ENCODE peak calls at places on chromosomes 12 and 14, in eight cellular contexts. Q is right atrium auricular region; I is astrocyte of the spinal cord; C is CD8-positive, alpha-beta T cell; F is MM.1S; U is foreskin fibroblast; B is fibroblast of the aortic adventitia; N is endodermal cell. H is an unnamed sample.

GRCh38 chr12:80491176-80491575 is 47.1 kb downstream of the PTPRQ start:
- DNase-seq in C (no peak), N (no peak), Q (no peak), B (no peak), F (no peak), I (no peak), U (peak), H (no peak)

GRCh38 chr12:41188058-41188840 is at the start of gene PDZRN4:
- DNase-seq in N (peak), C (no peak), B (no peak), Q (peak), I (no peak), U (peak), F (no peak), H (no peak)

GRCh38 chr12:4562034-4562657 is at the start of gene DYRK4:
- DNase-seq in N (peak), Q (peak), C (no peak), B (peak), U (peak), F (no peak), I (peak), H (peak)

GRCh38 chr14:104296388-104297312 is 158.3 kb downstream of the KIF26A start:
- DNase-seq in N (peak), Q (no peak), F (no peak), U (no peak), C (no peak), I (no peak), B (no peak), H (no peak)

GRCh38 chr12:94618995-94619695 is 31.2 kb downstream of the TMCC3 start:
- DNase-seq in C (no peak), F (no peak), U (peak), I (peak), Q (no peak), N (no peak), B (peak), H (peak)

GRCh38 chr14:105346880-105347586 is 32.5 kb downstream of the PACS2 start:
- DNase-seq in B (no peak), Q (no peak), C (no peak), F (no peak), N (no peak), U (no peak), I (no peak), H (no peak)

GRCh38 chr12:84924956-84925355 is 12.4 kb upstream of the SLC6A15 start:
- DNase-seq in Q (no peak), C (no peak), B (peak), U (peak), I (peak), N (no peak), F (no peak), H (peak)

GRCh38 chr12:19572920-19573558 is 133.7 kb downstream of the AEBP2 start:
- DNase-seq in Q (no peak), I (peak), N (peak), F (peak), B (peak), U (peak), C (no peak), H (peak)

GRCh38 chr12:76158518-76159321 is 74.2 kb upstream of the NAP1L1 start:
- DNase-seq in Q (peak), N (peak), B (peak), U (peak), F (peak), C (peak), I (peak), H (peak)

GRCh38 chr14:75578099-75578785 is at the start of gene FLVCR2:
- DNase-seq in F (peak), N (peak), Q (peak), B (peak), U (peak), I (peak), C (peak), H (peak)
- H3K4me3 ChIP-seq in F (peak), N (peak), Q (peak), B (peak), U (peak), I (peak), C (peak), H (peak)

DNA sequence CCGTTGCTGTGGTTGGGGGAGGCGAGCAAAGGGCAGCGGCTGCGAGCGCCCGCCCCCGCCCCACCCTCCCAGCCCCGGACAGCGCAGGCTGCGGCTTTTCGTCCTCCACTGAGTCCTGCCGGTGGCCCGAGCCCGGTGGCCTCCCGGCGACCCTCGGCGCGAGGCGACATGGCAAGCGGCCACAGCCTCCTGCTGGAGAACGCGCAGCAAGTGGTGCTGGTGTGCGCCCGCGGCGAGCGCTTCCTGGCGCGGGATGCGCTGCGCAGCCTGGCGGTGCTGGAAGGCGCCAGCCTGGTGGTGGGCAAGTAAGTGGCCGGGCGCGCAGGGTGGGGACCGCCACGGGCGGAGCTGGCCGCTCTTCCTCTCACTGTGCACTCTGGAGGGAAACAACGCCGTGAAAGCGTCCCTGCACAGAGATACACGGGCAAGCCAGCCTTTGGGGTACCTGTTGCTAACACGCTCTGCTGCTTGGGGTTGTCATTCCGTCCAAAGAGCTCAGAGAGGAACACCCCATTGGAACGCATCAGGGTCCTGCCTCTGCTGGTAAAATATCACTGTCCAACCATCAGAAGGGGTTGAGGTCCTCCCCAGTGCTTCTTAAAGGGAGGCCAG is at the start of gene AMDHD1:
- DNase-seq in I (peak), B (peak), F (peak), N (peak), C (peak), U (peak), Q (no peak), H (peak)
- TF ChIP-seq CTCF in I (no peak), B (peak), F (peak), N (peak), C (no peak), U (peak), Q (peak), H (peak)

GRCh38 chr14:95529242-95529641 is 5.6 kb upstream of the GLRX5 start:
- DNase-seq in B (no peak), I (no peak), C (no peak), U (no peak), N (no peak), Q (no peak), F (no peak), H (no peak)

GRCh38 chr14:95527392-95528002 is 7.4 kb upstream of the GLRX5 start:
- DNase-seq in U (peak), C (peak), N (no peak), F (peak), I (peak), Q (peak), B (peak), H (peak)

GRCh38 chr14:95525999-95526398 is 8.9 kb upstream of the GLRX5 start:
- DNase-seq in B (no peak), N (no peak), U (no peak), C (no peak), Q (no peak), I (no peak), F (no peak), H (no peak)

GRCh38 chr14:95524706-95525512 is 8.5 kb upstream of the SYNE3 start:
- DNase-seq in F (no peak), Q (peak), U (peak), N (no peak), I (no peak), B (no peak), C (no peak), H (peak)

DNA sequence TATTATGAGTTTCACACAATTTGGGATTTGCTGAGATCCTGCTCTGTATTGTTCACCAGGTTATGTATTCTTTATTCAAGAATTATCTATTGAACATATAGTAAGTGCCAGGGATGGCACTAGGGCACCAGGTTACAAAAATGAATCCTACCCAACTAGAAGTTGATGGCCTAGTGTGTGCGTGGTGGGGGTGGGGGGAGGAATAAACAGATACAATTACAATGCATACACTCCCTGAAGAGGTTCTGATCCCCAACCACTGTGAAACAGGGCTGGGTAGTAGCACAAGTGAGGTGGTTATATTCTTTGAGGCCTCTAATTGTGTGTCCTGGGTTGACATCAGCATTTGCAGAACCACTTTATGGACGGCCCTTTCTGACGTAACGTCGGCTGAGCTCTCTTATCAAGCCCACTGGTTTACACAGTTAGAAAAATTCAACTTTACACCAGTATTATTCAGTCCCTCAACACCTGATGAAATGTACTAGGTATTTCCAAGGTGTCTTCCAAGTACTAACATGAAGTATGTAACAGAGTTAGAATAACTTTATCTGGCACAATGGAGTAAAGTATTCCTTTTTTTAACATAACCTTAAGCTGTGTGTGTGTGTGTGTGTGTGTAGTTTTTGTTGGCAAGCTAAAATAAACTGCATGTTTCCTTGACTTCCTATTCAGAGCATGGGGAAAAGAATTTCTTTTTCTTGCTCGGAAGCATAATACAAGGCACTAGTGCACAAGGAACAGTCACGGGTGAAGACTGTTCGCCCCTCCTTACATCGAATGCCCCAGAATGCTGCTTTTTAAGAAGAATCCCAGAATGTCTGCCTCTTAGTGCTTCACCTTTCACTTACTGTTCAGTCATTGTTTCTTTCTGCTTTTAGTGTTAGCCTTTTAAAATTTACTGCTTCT is 8.1 kb upstream of the GLRX5 start:
- DNase-seq in N (no peak), Q (peak), C (no peak), I (no peak), F (no peak), U (no peak), B (peak), H (no peak)
- H3K4me3 ChIP-seq in N (no peak), Q (no peak), C (no peak), I (no peak), F (no peak), U (no peak), B (peak), H (no peak)

DNA sequence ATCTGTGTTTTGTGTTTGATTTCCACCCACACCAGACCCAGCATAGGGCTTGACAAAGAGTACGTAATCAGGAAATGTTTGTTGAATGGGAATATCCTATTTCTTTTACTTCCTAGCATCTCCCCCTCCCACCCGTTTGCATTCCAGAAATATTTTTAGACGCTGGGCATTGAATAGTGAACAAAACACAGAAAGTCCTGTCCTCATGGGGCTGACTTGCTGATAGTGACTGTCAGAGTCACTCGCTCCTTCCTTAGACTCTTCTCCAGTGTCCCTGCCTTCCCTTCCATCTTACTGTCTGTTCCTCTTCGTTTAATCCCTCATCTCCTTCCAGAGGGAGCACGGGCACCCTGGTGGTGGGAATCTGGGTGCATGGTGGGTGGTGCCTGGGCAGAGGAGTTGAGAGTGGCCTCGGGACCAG is 53.6 kb downstream of the SLC25A47 start:
- DNase-seq in C (no peak), I (no peak), F (no peak), N (peak), Q (no peak), B (peak), U (peak), H (no peak)
- TF ChIP-seq CTCF in C (no peak), I (no peak), F (no peak), N (peak), Q (no peak), B (peak), U (peak), H (peak)

GRCh38 chr12:46370380-46370734 is 2.2 kb downstream of the SLC38A2 start:
- DNase-seq in Q (no peak), I (no peak), C (no peak), B (peak), U (no peak), F (no peak), N (no peak), H (no peak)

GRCh38 chr12:46368684-46369083 is 3.9 kb downstream of the SLC38A2 start:
- DNase-seq in U (no peak), B (peak), C (no peak), N (no peak), F (no peak), Q (no peak), I (no peak), H (no peak)

GRCh38 chr12:46369474-46370379 is 2.8 kb downstream of the SLC38A2 start:
- DNase-seq in N (no peak), B (peak), F (no peak), I (no peak), U (no peak), Q (no peak), C (no peak), H (no peak)

GRCh38 chr12:46368138-46368537 is 4.4 kb downstream of the SLC38A2 start:
- DNase-seq in C (no peak), U (no peak), B (peak), F (no peak), Q (no peak), N (no peak), I (no peak), H (no peak)

DNA sequence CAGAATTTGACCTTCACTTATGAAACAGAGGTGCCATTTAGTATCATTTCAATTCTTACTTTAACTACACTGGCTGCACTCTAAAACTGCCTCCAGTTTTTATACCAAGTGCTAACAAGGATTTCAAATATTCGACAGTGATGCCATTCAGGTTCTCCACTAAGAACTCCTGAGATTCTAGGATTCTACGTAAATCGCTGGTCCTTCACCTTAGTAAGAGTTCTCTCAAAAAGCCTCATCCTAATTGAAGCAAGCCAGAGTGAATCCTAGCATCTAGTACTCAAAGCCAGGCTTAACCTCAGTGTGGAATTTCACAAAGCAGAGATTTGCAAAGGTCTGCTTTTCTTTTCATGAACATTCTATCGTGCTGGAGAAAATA is 3.5 kb downstream of the SLC38A2 start:
- DNase-seq in N (no peak), F (no peak), Q (no peak), I (no peak), C (no peak), U (no peak), B (peak), H (no peak)
- H3K4me3 ChIP-seq in N (peak), F (peak), Q (peak), I (peak), C (peak), U (peak), B (peak), H (peak)

GRCh38 chr12:6526766-6527525 is 7.4 kb upstream of the GAPDH start:
- DNase-seq in F (no peak), Q (no peak), I (no peak), B (no peak), N (no peak), C (no peak), U (no peak), H (no peak)
- TF ChIP-seq CTCF in F (no peak), Q (no peak), I (no peak), B (no peak), N (no peak), C (no peak), U (no peak), H (no peak)

GRCh38 chr12:54127538-54128259 is 61.1 kb downstream of the SMUG1 start:
- DNase-seq in Q (no peak), U (no peak), I (no peak), F (no peak), N (peak), C (no peak), B (no peak), H (no peak)
- H3K4me3 ChIP-seq in Q (peak), U (peak), I (peak), F (no peak), N (no peak), C (no peak), B (peak), H (no peak)

DNA sequence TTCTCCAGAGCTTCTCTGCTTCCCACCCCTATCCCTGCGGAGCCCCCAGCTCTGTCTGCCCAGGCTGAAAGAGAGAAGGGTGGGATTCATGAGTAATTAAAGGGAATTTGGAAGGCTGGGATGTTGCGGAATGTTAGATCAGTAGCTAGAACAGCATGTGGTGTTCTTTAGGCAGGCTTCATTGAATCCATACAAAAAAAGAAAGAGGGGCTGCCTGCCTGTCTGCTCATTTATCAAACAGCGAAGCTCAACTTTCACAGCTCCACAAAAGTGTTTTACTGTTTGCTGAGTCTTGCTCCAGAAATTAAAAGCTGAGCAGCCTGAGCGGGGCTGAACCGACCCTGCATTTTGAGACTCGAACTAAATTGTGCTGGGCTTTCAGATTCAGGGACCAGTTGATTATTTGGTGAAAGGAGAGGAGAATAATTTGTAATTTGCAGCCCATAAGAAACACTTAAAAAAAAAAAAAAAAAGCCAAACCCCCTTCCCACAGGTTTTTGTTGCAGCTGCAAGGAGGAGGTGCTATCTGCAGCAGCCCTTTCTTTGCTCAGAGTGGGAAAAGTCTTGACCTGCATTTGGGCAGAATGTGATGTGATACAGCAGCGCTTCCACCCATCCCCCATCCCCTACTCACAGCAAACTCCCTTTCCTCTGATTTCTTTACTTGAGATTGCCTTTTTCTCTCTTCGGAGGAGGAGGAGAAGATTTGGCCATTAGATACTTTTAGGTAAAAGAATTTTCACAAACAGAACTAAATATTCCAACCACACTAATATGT is 89.7 kb downstream of the RFX4 start:
- DNase-seq in Q (no peak), F (no peak), C (no peak), U (no peak), N (peak), B (no peak), I (no peak), H (no peak)
- TF ChIP-seq CTCF in Q (no peak), F (no peak), C (no peak), U (no peak), N (no peak), B (no peak), I (no peak), H (no peak)

H was measured in bronchial epithelial cell.